ENCODE peak calls at places on chromosome 22, in nine cellular contexts. P is stimulated activated CD4-positive, alpha-beta T cell treated with anti-CD3 and anti-CD28 coated beads, Interleukin-15, amount 100 ng/mL, for 1 hour; N is head of caudate nucleus; H is NB4; F is NCI-H226; I is HuH-7; U is T1000; X is NCI-H1092 treated with DMSO at 0.1 percent for 48 hours; O is amygdala. M is an unnamed sample.

GRCh38 chr22:40703174-40703573 is 23.9 kb downstream of the MCHR1 start:
- DNase-seq in U (no peak), N (no peak), H (peak; percentile 26), X (no peak), I (no peak), F (no peak), O (no peak), P (no peak), M (no peak)

GRCh38 chr22:42970029-42970428 is 44.9 kb downstream of the PACSIN2 start:
- DNase-seq in H (no peak), O (no peak), P (no peak), N (no peak), X (no peak), F (peak; percentile 37), U (no peak), I (no peak), M (no peak)

GRCh38 chr22:48943567-48944432 is 883.9 kb downstream of the BRD1 start:
- DNase-seq in X (no peak), H (peak; percentile 49), I (peak; percentile 73), P (no peak), F (no peak), O (peak; percentile 40), N (peak; percentile 69), U (no peak), M (no peak)

GRCh38 chr22:37309221-37310074 is 27.1 kb downstream of the CYTH4 start:
- DNase-seq in I (no peak), N (no peak), P (no peak), O (no peak), U (no peak), X (no peak), F (no peak), H (peak; percentile 92), M (no peak)

GRCh38 chr22:28981818-28982499 is 79.7 kb downstream of the C22orf31 start:
- DNase-seq in P (no peak), I (no peak), H (no peak), X (no peak), F (no peak), O (no peak), U (no peak), N (no peak), M (no peak)

GRCh38 chr22:41528938-41529561 is 15.2 kb downstream of the POLR3H start:
- DNase-seq in U (no peak), X (no peak), H (no peak), F (no peak), I (no peak), N (no peak), O (no peak), P (no peak), M (no peak)

GRCh38 chr22:49156662-49157285 is 670.9 kb downstream of the BRD1 start:
- DNase-seq in F (no peak), N (no peak), U (no peak), X (peak; percentile 84), I (no peak), O (no peak), H (no peak), P (no peak), M (no peak)

GRCh38 chr22:28381427-28382167 is 298.0 kb downstream of the TTC28 start:
- DNase-seq in X (no peak), H (no peak), U (no peak), P (no peak), O (no peak), N (no peak), F (peak; percentile 30), I (no peak), M (no peak)

GRCh38 chr22:29049655-29050263 is 11.9 kb downstream of the C22orf31 start:
- DNase-seq in I (no peak), U (no peak), O (no peak), N (no peak), P (no peak), X (no peak), F (no peak), H (no peak), M (no peak)

GRCh38 chr22:20805972-20806471 is 32.1 kb downstream of the SERPIND1 start:
- DNase-seq in H (no peak), O (no peak), I (no peak), F (peak; percentile 43), N (no peak), U (no peak), X (no peak), P (no peak), M (no peak)

GRCh38 chr22:24506802-24507438 is 11.8 kb downstream of the UPB1 start:
- DNase-seq in I (peak; percentile 46), N (no peak), H (peak; percentile 83), P (no peak), F (no peak), U (no peak), X (peak; percentile 88), O (no peak), M (no peak)

GRCh38 chr22:32331236-32331917 is 26.3 kb upstream of the RFPL3 start:
- DNase-seq in H (no peak), P (no peak), I (no peak), X (no peak), N (peak; percentile 4), O (no peak), F (no peak), U (no peak), M (no peak)

GRCh38 chr22:38843201-38843715 is 570 bp downstream of the NPTXR start:
- DNase-seq in F (peak; percentile 34), H (peak; percentile 80), O (no peak), N (no peak), X (peak; percentile 59), P (peak; percentile 11), U (peak; percentile 59), I (peak; percentile 81), M (no peak)

GRCh38 chr22:35330258-35330861 is 30.7 kb downstream of the TOM1 start:
- DNase-seq in P (no peak), H (peak; percentile 96), F (no peak), X (no peak), O (no peak), I (no peak), N (no peak), U (peak; percentile 21), M (no peak)

GRCh38 chr22:24198682-24199052 is 17.4 kb downstream of the SUSD2 start:
- DNase-seq in U (no peak), X (no peak), N (no peak), F (no peak), I (no peak), H (no peak), O (no peak), P (no peak), M (no peak)

M was measured in AG09319.